ENCODE peak calls at places on chromosomes 5 and 9, in eight cellular contexts. D, T, L, N, R, U, A and I are unnamed samples.

GRCh38 chr5:119583684-119584083 is 45.7 kb upstream of the FAM170A start:
- DNase-seq in D (no peak), T (no peak), L (no peak), N (peak), R (no peak), U (no peak), A (no peak), I (no peak)

GRCh38 chr9:84277646-84278045 is 62.9 kb downstream of the SLC28A3 start:
- DNase-seq in D (no peak), T (no peak), L (no peak), N (no peak), R (peak), U (no peak), A (no peak), I (no peak)

GRCh38 chr5:31415009-31415923 is 116.6 kb downstream of the DROSHA start:
- DNase-seq in D (no peak), T (no peak), L (no peak), N (no peak), R (no peak), U (no peak), A (no peak), I (no peak)

GRCh38 chr9:110021891-110022290 is 186.1 kb downstream of the C9orf152 start:
- DNase-seq in D (no peak), T (no peak), L (no peak), N (peak), R (no peak), U (no peak), A (no peak), I (no peak)

GRCh38 chr9:82488702-82489578 is 500.4 kb downstream of the SPATA31D1 start:
- DNase-seq in D (peak), T (no peak), L (no peak), N (no peak), R (no peak), U (peak), A (peak), I (no peak)

GRCh38 chr5:56456002-56456401 is 222.9 kb upstream of the ANKRD55 start:
- DNase-seq in D (no peak), T (no peak), L (no peak), N (no peak), R (no peak), U (no peak), A (no peak), I (no peak)

GRCh38 chr5:139023276-139023675 is 148.1 kb upstream of the LRRTM2 start:
- DNase-seq in D (no peak), T (no peak), L (no peak), N (no peak), R (no peak), U (no peak), A (no peak), I (no peak)

GRCh38 chr5:35094966-35095365 is 47.2 kb upstream of the AGXT2 start:
- DNase-seq in D (no peak), T (no peak), L (no peak), N (no peak), R (no peak), U (no peak), A (no peak), I (no peak)

GRCh38 chr5:110681109-110681508 is 45.4 kb downstream of the TMEM232 start:
- DNase-seq in D (no peak), T (no peak), L (no peak), N (no peak), R (no peak), U (no peak), A (no peak), I (no peak)

GRCh38 chr9:122005597-122005996 is 87.5 kb downstream of the TTLL11 start:
- DNase-seq in D (no peak), T (no peak), L (no peak), N (no peak), R (no peak), U (no peak), A (no peak), I (no peak)

GRCh38 chr9:126155756-126156664 is 170.6 kb upstream of the MVB12B start:
- DNase-seq in D (no peak), T (no peak), L (no peak), N (no peak), R (no peak), U (no peak), A (peak), I (peak)

GRCh38 chr5:16582081-16582480 is 34.7 kb downstream of the RETREG1 start:
- DNase-seq in D (no peak), T (no peak), L (no peak), N (no peak), R (no peak), U (no peak), A (no peak), I (no peak)

GRCh38 chr5:158695595-158696330 is 404.0 kb downstream of the EBF1 start:
- DNase-seq in D (peak), T (peak), L (peak), N (peak), R (peak), U (peak), A (peak), I (peak)

GRCh38 chr5:175813943-175814630 is 57.3 kb upstream of the CPLX2 start:
- DNase-seq in D (no peak), T (no peak), L (no peak), N (no peak), R (no peak), U (no peak), A (no peak), I (no peak)

GRCh38 chr5:1005362-1005851 is 3.2 kb upstream of the NKD2 start:
- DNase-seq in D (no peak), T (peak), L (peak), N (no peak), R (no peak), U (no peak), A (peak), I (peak)

GRCh38 chr5:55868846-55869245 is 17.7 kb downstream of the IL31RA start:
- DNase-seq in D (no peak), T (no peak), L (no peak), N (no peak), R (peak), U (no peak), A (no peak), I (no peak)

GRCh38 chr5:56763711-56764466 is 51.5 kb upstream of the MAP3K1 start:
- DNase-seq in D (peak), T (no peak), L (no peak), N (no peak), R (no peak), U (no peak), A (no peak), I (peak)

GRCh38 chr9:87280421-87280820 is 217.2 kb upstream of the DAPK1 start:
- DNase-seq in D (no peak), T (no peak), L (no peak), N (no peak), R (no peak), U (no peak), A (no peak), I (no peak)

GRCh38 chr9:70563437-70564204 is 149.2 kb upstream of the KLF9 start:
- DNase-seq in D (no peak), T (no peak), L (no peak), N (peak), R (no peak), U (no peak), A (no peak), I (no peak)

GRCh38 chr5:32443541-32444190 is 874 bp downstream of the ZFR start:
- DNase-seq in D (peak), T (peak), L (peak), N (no peak), R (no peak), U (no peak), A (no peak), I (no peak)

GRCh38 chr9:131733601-131734061 is 6.2 kb downstream of the RAPGEF1 start:
- DNase-seq in D (no peak), T (no peak), L (no peak), N (no peak), R (no peak), U (no peak), A (peak), I (no peak)

GRCh38 chr5:82360043-82360442 is 81.9 kb upstream of the RPS23 start:
- DNase-seq in D (no peak), T (no peak), L (no peak), N (no peak), R (no peak), U (no peak), A (no peak), I (no peak)

GRCh38 chr9:35481347-35481975 is 8.4 kb upstream of the RUSC2 start:
- DNase-seq in D (peak), T (no peak), L (no peak), N (no peak), R (peak), U (peak), A (peak), I (peak)

GRCh38 chr9:1759901-1760300 is 255.2 kb upstream of the SMARCA2 start:
- DNase-seq in D (no peak), T (no peak), L (no peak), N (no peak), R (no peak), U (no peak), A (no peak), I (no peak)

GRCh38 chr9:109286571-109286977 is 34.3 kb downstream of the EPB41L4B start:
- DNase-seq in D (no peak), T (no peak), L (no peak), N (no peak), R (no peak), U (no peak), A (no peak), I (no peak)

GRCh38 chr9:113638916-113639315 is 175.4 kb downstream of the RGS3 start:
- DNase-seq in D (no peak), T (no peak), L (no peak), N (no peak), R (no peak), U (no peak), A (no peak), I (no peak)
- TF ChIP-seq POLR2A in D (no peak), T (no peak), L (no peak), N (no peak), R (no peak), U (no peak), A (no peak), I (no peak)

GRCh38 chr5:173242079-173242478 is 7.1 kb upstream of the NKX2-5 start:
- DNase-seq in D (no peak), T (no peak), L (no peak), N (no peak), R (no peak), U (no peak), A (no peak), I (peak)
- H3K4me3 ChIP-seq in D (no peak), T (no peak), L (no peak), N (no peak), R (no peak), U (no peak), A (no peak), I (no peak)

DNA sequence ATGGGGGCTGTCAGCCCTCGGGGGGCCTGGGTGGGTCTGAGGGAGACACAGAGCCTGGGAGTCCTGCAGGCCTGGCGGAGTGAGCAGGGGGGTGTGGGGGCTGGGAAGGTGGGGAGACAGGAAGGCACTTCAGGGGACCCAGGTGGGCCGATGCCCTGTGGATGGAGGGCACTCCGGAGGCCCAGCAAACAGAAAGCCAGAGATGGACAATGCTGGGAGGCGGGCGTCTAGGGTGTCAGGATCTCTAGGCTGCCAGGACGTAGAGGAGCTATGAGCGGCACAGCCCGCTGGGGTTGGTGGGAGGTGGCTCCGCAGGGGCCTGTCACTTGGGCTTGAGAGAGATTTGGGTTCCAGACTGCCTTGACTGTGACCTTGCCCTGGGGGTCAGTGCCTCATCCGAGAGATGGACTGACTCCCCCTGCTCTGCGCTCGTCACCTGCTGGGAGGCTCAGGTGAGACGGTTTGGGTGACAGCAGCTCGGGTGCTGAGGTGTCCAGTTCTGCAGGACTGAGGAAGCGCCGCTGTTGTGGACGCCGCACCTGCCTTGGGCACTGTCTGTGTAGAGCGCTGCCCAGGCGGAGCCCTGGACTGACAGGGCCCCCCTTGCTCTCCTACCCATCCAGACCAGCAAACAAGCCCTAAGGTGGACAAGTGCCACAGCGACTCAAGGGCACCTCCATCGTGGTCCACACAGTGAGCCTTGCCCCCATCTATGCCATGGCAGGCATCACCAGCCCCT is 87.4 kb upstream of the COL5A1 start:
- DNase-seq in D (no peak), T (no peak), L (peak), N (no peak), R (no peak), U (no peak), A (no peak), I (no peak)
- TF ChIP-seq POLR2A in D (no peak), T (no peak), L (no peak), N (no peak), R (no peak), U (no peak), A (no peak), I (no peak)

DNA sequence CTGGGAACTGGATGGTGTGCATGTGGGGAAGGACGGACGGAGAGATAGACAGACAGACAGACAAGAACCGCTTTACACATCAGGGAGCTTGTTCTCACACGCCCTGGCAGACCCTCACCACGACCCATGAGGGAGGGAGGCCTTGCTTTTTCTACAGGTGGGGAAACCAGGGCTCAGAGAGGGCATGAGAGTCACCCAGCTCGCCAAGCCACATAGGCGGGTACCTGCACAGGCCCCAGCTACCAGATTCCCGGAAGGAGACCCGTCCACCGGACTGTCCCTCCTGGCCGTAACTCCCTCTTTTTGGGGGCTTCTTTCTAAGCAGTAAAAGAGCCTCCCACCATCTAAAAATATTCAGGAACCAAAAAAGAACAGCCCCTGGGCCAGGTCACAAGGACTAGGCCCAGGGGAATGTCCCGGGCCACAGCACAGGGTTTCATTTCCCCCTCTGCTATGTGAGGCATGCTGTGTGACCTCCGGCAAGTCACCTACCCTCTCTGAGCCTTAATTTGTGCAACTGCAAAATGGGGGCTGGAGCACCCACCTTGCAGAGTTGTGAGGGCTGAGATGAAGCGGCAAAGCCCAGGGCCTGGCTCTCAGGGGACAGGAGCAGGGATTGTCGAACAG is 84.4 kb upstream of the SARDH start:
- DNase-seq in D (no peak), T (no peak), L (no peak), N (peak), R (no peak), U (no peak), A (no peak), I (no peak)
- H3K4me3 ChIP-seq in D (no peak), T (no peak), L (no peak), N (peak), R (no peak), U (no peak), A (no peak), I (no peak)

GRCh38 chr9:76394023-76394895 is at the start of gene RFK:
- DNase-seq in D (peak), T (peak), L (peak), N (peak), R (peak), U (peak), A (peak), I (peak)
- TF ChIP-seq POLR2A in D (peak), T (peak), L (no peak), N (peak), R (peak), U (peak), A (peak), I (no peak)

GRCh38 chr5:132561601-132562000 is 4.8 kb downstream of the RAD50 start:
- DNase-seq in D (no peak), T (no peak), L (no peak), N (no peak), R (no peak), U (no peak), A (no peak), I (no peak)

DNA sequence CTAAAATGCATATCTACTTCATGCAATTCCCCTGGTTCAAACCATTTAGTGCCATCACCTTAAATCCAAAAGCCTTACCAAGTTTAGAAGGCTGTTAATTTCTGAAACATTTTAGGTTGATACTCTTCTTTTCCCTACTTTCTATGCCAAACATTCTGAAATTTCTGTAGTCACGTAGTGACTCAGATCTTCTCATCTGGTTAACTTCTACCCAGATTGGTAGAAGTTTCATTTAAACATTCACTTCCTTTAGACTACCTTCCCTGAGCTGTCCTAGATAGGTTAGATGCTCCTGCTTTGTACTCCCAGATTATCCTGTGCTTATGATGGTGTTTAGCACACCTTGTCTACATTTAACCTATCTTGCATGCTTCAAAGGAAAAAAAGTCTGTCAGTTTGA is 9.9 kb downstream of the RAD50 start:
- DNase-seq in D (no peak), T (no peak), L (no peak), N (no peak), R (no peak), U (no peak), A (no peak), I (no peak)
- H3K4me3 ChIP-seq in D (no peak), T (no peak), L (no peak), N (no peak), R (no peak), U (no peak), A (no peak), I (no peak)

GRCh38 chr5:177603631-177604030 is 3.7 kb downstream of the B4GALT7 start:
- DNase-seq in D (no peak), T (no peak), L (no peak), N (no peak), R (no peak), U (no peak), A (no peak), I (no peak)

GRCh38 chr5:177602458-177602830 is 2.5 kb downstream of the B4GALT7 start:
- DNase-seq in D (no peak), T (no peak), L (no peak), N (no peak), R (no peak), U (no peak), A (no peak), I (peak)

GRCh38 chr5:177600458-177601018 is 606 bp downstream of the B4GALT7 start:
- DNase-seq in D (no peak), T (no peak), L (no peak), N (no peak), R (no peak), U (no peak), A (no peak), I (peak)

GRCh38 chr5:177601126-177601525 is 1.2 kb downstream of the B4GALT7 start:
- DNase-seq in D (no peak), T (no peak), L (no peak), N (no peak), R (no peak), U (no peak), A (no peak), I (no peak)

DNA sequence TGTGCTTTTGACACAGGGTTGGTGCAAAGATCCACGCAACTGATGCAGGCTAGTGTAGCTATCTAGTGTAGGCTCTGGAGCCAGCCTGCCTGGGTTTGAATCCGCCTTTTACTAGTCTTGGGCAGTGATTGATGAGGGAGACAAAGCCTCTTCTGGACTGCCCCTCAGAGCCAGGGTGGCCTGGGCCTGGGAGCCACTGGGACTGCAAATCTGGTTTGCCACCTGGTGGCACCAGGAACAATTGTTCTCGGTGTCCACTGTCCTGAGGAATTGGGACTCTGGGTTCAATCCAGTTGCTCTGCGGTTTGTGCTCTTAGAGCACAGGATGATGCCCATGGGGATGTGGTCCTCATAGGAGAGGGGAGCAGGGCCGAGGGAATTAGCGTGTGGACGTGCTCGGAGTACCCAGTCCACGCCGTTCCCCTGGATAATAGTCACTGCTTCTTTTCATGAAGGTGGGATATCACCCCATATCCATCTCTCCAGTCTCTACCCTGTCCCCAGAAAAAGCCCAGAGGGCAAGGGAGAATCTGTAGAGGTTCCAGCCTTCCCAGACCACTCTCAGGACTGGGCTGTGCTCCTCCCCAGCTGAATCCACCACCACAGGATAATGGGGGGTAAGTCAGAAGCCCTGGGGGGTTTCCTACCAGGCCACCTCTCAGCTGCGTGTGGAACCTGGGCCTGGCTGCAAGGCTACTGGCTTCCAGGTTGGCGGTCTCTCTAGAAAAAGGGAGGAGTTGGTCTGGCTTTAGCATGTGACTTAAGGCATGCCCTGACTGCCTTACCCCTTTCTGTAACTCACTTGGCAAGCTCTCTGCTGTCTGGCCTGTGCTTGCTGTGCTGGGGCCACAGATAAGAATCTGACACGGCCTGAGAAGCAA is 1.9 kb downstream of the B4GALT7 start:
- DNase-seq in D (no peak), T (no peak), L (no peak), N (no peak), R (no peak), U (no peak), A (peak), I (no peak)
- TF ChIP-seq POLR2A in D (peak), T (no peak), L (no peak), N (no peak), R (no peak), U (no peak), A (no peak), I (no peak)

DNA sequence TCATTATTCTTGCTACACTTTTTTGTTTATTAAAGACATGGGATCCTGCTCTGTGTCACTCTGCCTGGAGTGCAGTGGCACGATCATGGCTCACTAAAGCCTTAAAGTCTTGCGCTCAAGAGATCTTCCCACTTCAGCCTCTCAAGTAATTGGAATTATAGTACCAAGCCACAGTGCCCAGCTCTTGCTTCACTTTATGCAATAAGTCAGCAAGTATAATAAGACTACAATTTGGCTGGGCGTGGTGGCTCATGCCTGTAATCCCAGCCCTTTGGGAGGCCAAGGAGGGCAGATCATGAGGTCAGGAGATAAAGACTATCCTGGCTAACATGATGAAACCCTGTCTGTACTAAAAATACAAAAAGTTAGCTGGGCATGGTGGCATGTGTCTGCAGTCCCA is 5.9 kb downstream of the C9orf153 start:
- DNase-seq in D (no peak), T (no peak), L (no peak), N (no peak), R (no peak), U (no peak), A (no peak), I (no peak)
- H3K4me3 ChIP-seq in D (no peak), T (no peak), L (no peak), N (no peak), R (no peak), U (no peak), A (no peak), I (no peak)